ENCODE peak calls at places on chromosomes 16 and 17, in seven cellular contexts. I is H1, O is SK-N-SH, F is HCT116, E is K562, J is GM12878, G is HepG2. B is an unnamed sample.

GRCh38 chr17:80693511-80693910 is 148.9 kb downstream of the RPTOR start:
- DNase-seq in I (no peak), O (peak; percentile 82), F (no peak), E (no peak), J (no peak), G (no peak), B (no peak)

GRCh38 chr17:16293918-16294317 is 59.4 kb downstream of the CENPV start:
- DNase-seq in I (no peak), O (no peak), F (no peak), E (no peak), J (no peak), G (no peak), B (no peak)

GRCh38 chr17:53571342-53571741 is 251.4 kb upstream of the KIF2B start:
- DNase-seq in I (no peak), O (no peak), F (no peak), E (no peak), J (no peak), G (no peak), B (no peak)

GRCh38 chr17:31493656-31494155 is 102.2 kb downstream of the RAB11FIP4 start:
- DNase-seq in I (no peak), O (no peak), F (no peak), E (no peak), J (no peak), G (no peak), B (no peak)

GRCh38 chr17:65173284-65173793 is 36.2 kb downstream of the RGS9 start:
- DNase-seq in I (no peak), O (peak; percentile 71), F (no peak), E (peak; percentile 91), J (no peak), G (no peak), B (peak; percentile 54)

GRCh38 chr17:82325286-82326180 is 8.0 kb downstream of the SECTM1 start:
- DNase-seq in I (no peak), O (no peak), F (no peak), E (no peak), J (no peak), G (no peak), B (no peak)

GRCh38 chr17:72152392-72152727 is 31.5 kb downstream of the SOX9 start:
- DNase-seq in I (no peak), O (no peak), F (no peak), E (no peak), J (no peak), G (no peak), B (no peak)

GRCh38 chr17:41061969-41062368 is 2.1 kb upstream of the KRTAP2-3 start:
- DNase-seq in I (no peak), O (no peak), F (no peak), E (no peak), J (no peak), G (peak; percentile 62), B (no peak)

GRCh38 chr17:17783825-17784598 is 52.8 kb downstream of the SREBF1 start:
- DNase-seq in I (no peak), O (no peak), F (no peak), E (no peak), J (peak; percentile 17), G (no peak), B (peak; percentile 38)

GRCh38 chr16:70740919-70741778 is 55.3 kb upstream of the MTSS2 start:
- DNase-seq in I (no peak), O (no peak), F (no peak), E (no peak), J (no peak), G (no peak), B (peak; percentile 12)

GRCh38 chr16:89015271-89015859 is 38.4 kb upstream of the CBFA2T3 start:
- DNase-seq in I (no peak), O (no peak), F (no peak), E (no peak), J (no peak), G (no peak), B (no peak)

GRCh38 chr17:43767713-43768059 is 9.1 kb upstream of the SOST start:
- DNase-seq in I (no peak), O (no peak), F (no peak), E (no peak), J (no peak), G (no peak), B (no peak)

GRCh38 chr17:44122825-44123355 is 551 bp downstream of the HDAC5 start:
- DNase-seq in I (no peak), O (no peak), F (no peak), E (no peak), J (no peak), G (no peak), B (no peak)

GRCh38 chr17:45127209-45127582 is 5.1 kb downstream of the PLCD3 start:
- DNase-seq in I (no peak), O (no peak), F (no peak), E (no peak), J (no peak), G (no peak), B (no peak)

GRCh38 chr16:56422896-56423441 is 2.4 kb downstream of the AMFR start:
- DNase-seq in I (no peak), O (no peak), F (no peak), E (no peak), J (no peak), G (no peak), B (no peak)

GRCh38 chr16:84933774-84934571 is 77.4 kb downstream of the ZDHHC7 start:
- DNase-seq in I (no peak), O (peak; percentile 48), F (no peak), E (no peak), J (no peak), G (peak; percentile 55), B (no peak)

GRCh38 chr16:30407794-30408534 is 558 bp downstream of the ZNF771 start:
- DNase-seq in I (no peak), O (no peak), F (no peak), E (peak; percentile 67), J (no peak), G (no peak), B (no peak)

GRCh38 chr16:17063156-17063555 is 407.6 kb downstream of the XYLT1 start:
- DNase-seq in I (no peak), O (no peak), F (no peak), E (no peak), J (no peak), G (no peak), B (no peak)

GRCh38 chr16:17058471-17058870 is 412.3 kb downstream of the XYLT1 start:
- DNase-seq in I (no peak), O (peak; percentile 78), F (no peak), E (no peak), J (no peak), G (no peak), B (no peak)

GRCh38 chr16:17062676-17063075 is 408.1 kb downstream of the XYLT1 start:
- DNase-seq in I (no peak), O (no peak), F (no peak), E (no peak), J (no peak), G (no peak), B (no peak)

GRCh38 chr16:17056666-17057065 is 414.1 kb downstream of the XYLT1 start:
- DNase-seq in I (no peak), O (no peak), F (no peak), E (no peak), J (no peak), G (no peak), B (no peak)

DNA sequence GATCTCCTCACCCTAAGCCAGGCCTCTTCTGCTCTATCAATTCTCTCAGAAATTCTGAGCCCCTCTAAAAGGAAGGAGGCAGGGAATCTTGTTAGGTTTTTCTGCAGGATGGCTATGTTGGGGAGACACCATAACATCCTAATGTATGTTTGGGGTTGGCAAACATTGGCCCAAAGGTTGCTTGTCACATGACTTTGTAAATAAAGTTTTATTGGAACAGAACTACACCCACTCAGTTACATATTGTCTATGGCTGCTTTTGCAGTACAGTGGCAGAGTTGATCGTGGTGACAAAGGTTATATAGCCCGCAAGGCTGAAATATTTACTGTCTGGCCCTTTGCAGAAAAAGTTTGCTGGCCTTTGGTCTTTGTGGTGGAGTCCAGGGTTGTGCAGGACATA is 409.4 kb downstream of the XYLT1 start:
- DNase-seq in I (no peak), O (no peak), F (no peak), E (no peak), J (no peak), G (no peak), B (no peak)
- TF ChIP-seq MAX in I (no peak), O (no peak), F (no peak), E (no peak), J (no peak), G (no peak), B (no peak)

DNA sequence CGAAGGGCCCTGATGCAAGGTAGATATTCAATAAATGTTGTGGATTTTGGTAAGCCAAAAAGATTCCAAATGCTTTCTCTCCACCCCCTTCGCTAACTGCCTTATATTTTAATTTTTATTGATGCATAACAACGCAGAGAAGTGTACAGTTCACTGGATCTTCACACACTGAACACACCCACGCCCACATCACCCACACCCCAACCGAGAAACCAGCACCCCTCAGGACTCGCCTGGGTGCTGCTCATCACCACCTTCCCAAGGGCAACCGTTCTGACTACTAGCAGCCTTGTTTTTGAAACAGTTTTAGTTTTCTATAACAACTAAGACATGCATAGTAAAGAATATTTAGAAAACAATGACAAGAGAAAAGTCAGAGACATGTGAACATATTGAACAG is 9.1 kb upstream of the PLCG2 start:
- DNase-seq in I (no peak), O (no peak), F (no peak), E (no peak), J (no peak), G (no peak), B (no peak)
- H3K27ac ChIP-seq in I (no peak overlapping the region), O (no peak overlapping the region), F (no peak overlapping the region), E (no peak overlapping the region), J (no peak overlapping the region), G (no peak overlapping the region), B (no peak overlapping the region)

DNA sequence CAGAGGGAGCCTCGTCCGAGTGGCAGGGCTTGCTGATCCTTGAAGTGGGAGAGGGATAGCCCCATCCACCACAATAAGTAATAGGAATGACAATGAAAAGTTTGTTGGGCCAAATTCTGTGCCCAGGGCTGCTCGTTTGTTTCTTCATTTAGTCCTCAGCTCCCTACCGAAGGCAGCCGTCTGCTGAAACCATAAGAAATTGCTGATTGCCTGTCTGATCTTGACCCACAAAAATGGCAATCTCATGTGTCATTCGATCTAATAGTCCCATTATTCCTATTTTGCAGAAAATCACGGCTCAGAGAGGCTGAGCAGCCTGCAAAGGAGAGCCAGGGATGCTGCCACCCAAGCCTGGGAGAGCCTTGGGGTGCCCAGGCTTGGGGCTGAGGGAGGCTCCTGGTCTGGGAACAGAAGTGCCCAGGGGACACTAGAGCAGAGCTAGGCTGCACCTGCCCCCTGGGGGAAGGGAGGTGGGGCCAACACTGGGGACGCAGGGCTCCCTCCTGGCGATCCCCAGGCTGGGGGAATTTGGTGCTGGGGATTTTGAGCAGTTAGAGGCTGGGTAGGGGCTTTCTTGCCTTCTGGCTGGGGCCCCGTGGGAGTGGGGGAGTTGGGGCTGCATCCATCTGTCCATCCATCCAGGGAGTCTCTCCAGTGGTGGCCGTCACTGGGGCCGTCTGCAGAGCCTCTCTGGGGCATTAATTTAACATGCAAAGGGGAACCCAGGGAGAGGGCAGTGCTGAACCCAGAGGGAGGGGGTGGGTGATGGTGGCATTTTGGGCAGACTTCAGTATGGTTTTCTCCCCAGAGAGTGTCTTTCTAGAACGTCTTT is 53.5 kb downstream of the SOCS1 start:
- DNase-seq in I (no peak), O (no peak), F (no peak), E (no peak), J (peak; percentile 62), G (no peak), B (no peak)
- H2AFZ ChIP-seq in I (no peak overlapping the region), O (no peak overlapping the region), F (no peak overlapping the region), E (peak overlapping the region; percentile 80), J (peak overlapping the region; percentile 16), G (no peak overlapping the region), B (peak overlapping the region; percentile 36)

DNA sequence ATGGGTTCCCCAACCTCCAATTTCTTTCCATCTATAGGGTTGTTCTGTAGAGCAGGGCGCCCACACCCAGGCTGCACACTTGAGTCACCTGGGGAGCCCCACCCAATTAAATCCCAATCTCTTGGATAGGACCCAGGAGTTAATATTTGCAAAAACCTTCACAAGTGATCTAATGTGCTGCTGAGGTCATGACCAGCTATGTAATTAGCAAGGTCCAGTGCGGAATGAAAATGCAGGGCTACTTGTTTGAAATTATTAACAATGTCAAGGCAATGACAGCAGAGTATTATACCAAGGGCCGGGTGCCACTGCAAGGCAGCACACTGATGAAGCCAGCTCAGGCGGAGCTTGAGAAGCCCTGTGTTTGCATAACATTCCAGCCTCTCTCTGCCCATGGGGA is 302.7 kb downstream of the MAF start:
- DNase-seq in I (no peak), O (no peak), F (no peak), E (no peak), J (no peak), G (no peak), B (no peak)
- TF ChIP-seq MAX in I (no peak), O (no peak), F (no peak), E (no peak), J (no peak), G (no peak), B (no peak)